ENCODE peak calls at places on chromosomes 3 and 15, in six cellular contexts. One of them, this sample, is unnamed.

GRCh38 chr15:79981861-79982455 is 11.0 kb upstream of the BCL2A1 start:
- DNase-seq in DMS53: no peak
- DNase-seq in stimulated activated CD8-positive, alpha-beta memory T cell treated with anti-CD3 and anti-CD28 coated beads, Interleukin-15, amount 100 ng/mL, for 24 hours: no peak
- DNase-seq in CD4-positive, alpha-beta T cell: no peak
- DNase-seq in activated CD8-positive, alpha-beta memory T cell treated with anti-CD3 and anti-CD28 coated beads, Interleukin-2, amount 50 U/mL, for 4 hours: no peak
- DNase-seq in endothelial cell of umbilical vein: no peak
- DNase-seq in this sample: no peak

GRCh38 chr3:94004301-94004910 is 24.0 kb downstream of the STX19 start:
- DNase-seq in DMS53: peak
- DNase-seq in stimulated activated CD8-positive, alpha-beta memory T cell treated with anti-CD3 and anti-CD28 coated beads, Interleukin-15, amount 100 ng/mL, for 24 hours: no peak
- DNase-seq in CD4-positive, alpha-beta T cell: no peak
- DNase-seq in activated CD8-positive, alpha-beta memory T cell treated with anti-CD3 and anti-CD28 coated beads, Interleukin-2, amount 50 U/mL, for 4 hours: no peak
- DNase-seq in endothelial cell of umbilical vein: peak
- DNase-seq in this sample: peak

GRCh38 chr3:31240466-31240865 is 292.3 kb upstream of the STT3B start:
- DNase-seq in DMS53: no peak
- DNase-seq in stimulated activated CD8-positive, alpha-beta memory T cell treated with anti-CD3 and anti-CD28 coated beads, Interleukin-15, amount 100 ng/mL, for 24 hours: no peak
- DNase-seq in CD4-positive, alpha-beta T cell: no peak
- DNase-seq in activated CD8-positive, alpha-beta memory T cell treated with anti-CD3 and anti-CD28 coated beads, Interleukin-2, amount 50 U/mL, for 4 hours: no peak
- DNase-seq in endothelial cell of umbilical vein: no peak
- DNase-seq in this sample: no peak

GRCh38 chr3:170002231-170002630 is 35.6 kb upstream of the GPR160 start:
- DNase-seq in DMS53: no peak
- DNase-seq in stimulated activated CD8-positive, alpha-beta memory T cell treated with anti-CD3 and anti-CD28 coated beads, Interleukin-15, amount 100 ng/mL, for 24 hours: no peak
- DNase-seq in CD4-positive, alpha-beta T cell: no peak
- DNase-seq in activated CD8-positive, alpha-beta memory T cell treated with anti-CD3 and anti-CD28 coated beads, Interleukin-2, amount 50 U/mL, for 4 hours: no peak
- DNase-seq in endothelial cell of umbilical vein: peak
- DNase-seq in this sample: no peak

GRCh38 chr3:134932035-134932434 is 137.0 kb downstream of the EPHB1 start:
- DNase-seq in DMS53: no peak
- DNase-seq in stimulated activated CD8-positive, alpha-beta memory T cell treated with anti-CD3 and anti-CD28 coated beads, Interleukin-15, amount 100 ng/mL, for 24 hours: no peak
- DNase-seq in CD4-positive, alpha-beta T cell: no peak
- DNase-seq in activated CD8-positive, alpha-beta memory T cell treated with anti-CD3 and anti-CD28 coated beads, Interleukin-2, amount 50 U/mL, for 4 hours: no peak
- DNase-seq in endothelial cell of umbilical vein: no peak
- DNase-seq in this sample: no peak

GRCh38 chr3:30282052-30282708 is 324.2 kb upstream of the TGFBR2 start:
- DNase-seq in DMS53: no peak
- DNase-seq in stimulated activated CD8-positive, alpha-beta memory T cell treated with anti-CD3 and anti-CD28 coated beads, Interleukin-15, amount 100 ng/mL, for 24 hours: no peak
- DNase-seq in CD4-positive, alpha-beta T cell: no peak
- DNase-seq in activated CD8-positive, alpha-beta memory T cell treated with anti-CD3 and anti-CD28 coated beads, Interleukin-2, amount 50 U/mL, for 4 hours: no peak
- DNase-seq in endothelial cell of umbilical vein: peak
- DNase-seq in this sample: no peak

GRCh38 chr3:86161493-86161892 is 829.5 kb downstream of the VGLL3 start:
- DNase-seq in DMS53: no peak
- DNase-seq in stimulated activated CD8-positive, alpha-beta memory T cell treated with anti-CD3 and anti-CD28 coated beads, Interleukin-15, amount 100 ng/mL, for 24 hours: no peak
- DNase-seq in CD4-positive, alpha-beta T cell: no peak
- DNase-seq in activated CD8-positive, alpha-beta memory T cell treated with anti-CD3 and anti-CD28 coated beads, Interleukin-2, amount 50 U/mL, for 4 hours: no peak
- DNase-seq in endothelial cell of umbilical vein: no peak
- DNase-seq in this sample: no peak

GRCh38 chr3:81716870-81717509 is 44.5 kb downstream of the GBE1 start:
- DNase-seq in DMS53: peak
- DNase-seq in stimulated activated CD8-positive, alpha-beta memory T cell treated with anti-CD3 and anti-CD28 coated beads, Interleukin-15, amount 100 ng/mL, for 24 hours: no peak
- DNase-seq in CD4-positive, alpha-beta T cell: no peak
- DNase-seq in activated CD8-positive, alpha-beta memory T cell treated with anti-CD3 and anti-CD28 coated beads, Interleukin-2, amount 50 U/mL, for 4 hours: no peak
- DNase-seq in endothelial cell of umbilical vein: no peak
- DNase-seq in this sample: no peak

GRCh38 chr3:32340639-32341365 is 50.9 kb upstream of the CMTM7 start:
- DNase-seq in DMS53: peak
- DNase-seq in stimulated activated CD8-positive, alpha-beta memory T cell treated with anti-CD3 and anti-CD28 coated beads, Interleukin-15, amount 100 ng/mL, for 24 hours: no peak
- DNase-seq in CD4-positive, alpha-beta T cell: no peak
- DNase-seq in activated CD8-positive, alpha-beta memory T cell treated with anti-CD3 and anti-CD28 coated beads, Interleukin-2, amount 50 U/mL, for 4 hours: no peak
- DNase-seq in endothelial cell of umbilical vein: peak
- DNase-seq in this sample: no peak

GRCh38 chr3:129195731-129196256 is 12.1 kb upstream of the CNBP start:
- DNase-seq in DMS53: no peak
- DNase-seq in stimulated activated CD8-positive, alpha-beta memory T cell treated with anti-CD3 and anti-CD28 coated beads, Interleukin-15, amount 100 ng/mL, for 24 hours: no peak
- DNase-seq in CD4-positive, alpha-beta T cell: no peak
- DNase-seq in activated CD8-positive, alpha-beta memory T cell treated with anti-CD3 and anti-CD28 coated beads, Interleukin-2, amount 50 U/mL, for 4 hours: no peak
- DNase-seq in endothelial cell of umbilical vein: peak
- DNase-seq in this sample: peak

GRCh38 chr3:194382892-194383223 is 13.3 kb upstream of the LRRC15 start:
- DNase-seq in DMS53: no peak
- DNase-seq in stimulated activated CD8-positive, alpha-beta memory T cell treated with anti-CD3 and anti-CD28 coated beads, Interleukin-15, amount 100 ng/mL, for 24 hours: no peak
- DNase-seq in CD4-positive, alpha-beta T cell: no peak
- DNase-seq in activated CD8-positive, alpha-beta memory T cell treated with anti-CD3 and anti-CD28 coated beads, Interleukin-2, amount 50 U/mL, for 4 hours: no peak
- DNase-seq in endothelial cell of umbilical vein: no peak
- DNase-seq in this sample: no peak